ENCODE peak calls at places on chromosomes 12 and 14, in four cellular contexts. One of them, this sample, is unnamed.

GRCh38 chr12:5064913-5065490 is 21.3 kb downstream of the KCNA5 start:
- DNase-seq in cardiac muscle cell: no peak
- DNase-seq in IMR-90: no peak
- DNase-seq in CD4-positive, alpha-beta T cell: no peak
- DNase-seq in this sample: no peak

GRCh38 chr12:55072093-55072492 is 52.3 kb downstream of the NEUROD4 start:
- DNase-seq in cardiac muscle cell: peak; percentile 17
- DNase-seq in IMR-90: no peak
- DNase-seq in CD4-positive, alpha-beta T cell: peak; percentile 82
- DNase-seq in this sample: peak; percentile 45

GRCh38 chr12:52628841-52629240 is 10.5 kb upstream of the KRT73 start:
- DNase-seq in IMR-90: no peak
- DNase-seq in CD4-positive, alpha-beta T cell: no peak
- DNase-seq in cardiac muscle cell: no peak
- DNase-seq in this sample: no peak

GRCh38 chr12:55927588-55928502 is at the start of gene PYM1:
- DNase-seq in cardiac muscle cell: peak; percentile 76
- DNase-seq in CD4-positive, alpha-beta T cell: peak; percentile 73
- DNase-seq in IMR-90: peak; percentile 50
- DNase-seq in this sample: peak; percentile 47

GRCh38 chr12:69708649-69709048 is 9.5 kb upstream of the BEST3 start:
- DNase-seq in cardiac muscle cell: no peak
- DNase-seq in CD4-positive, alpha-beta T cell: no peak
- DNase-seq in IMR-90: no peak
- DNase-seq in this sample: no peak

GRCh38 chr14:32205984-32206383 is 2.9 kb upstream of the RNU6-8 start:
- DNase-seq in CD4-positive, alpha-beta T cell: no peak
- DNase-seq in IMR-90: no peak
- DNase-seq in cardiac muscle cell: no peak
- DNase-seq in this sample: no peak

GRCh38 chr12:23906329-23906728 is 43.1 kb downstream of the SOX5 start:
- DNase-seq in cardiac muscle cell: peak; percentile 62
- DNase-seq in IMR-90: peak; percentile 45
- DNase-seq in CD4-positive, alpha-beta T cell: no peak
- DNase-seq in this sample: no peak

GRCh38 chr14:101821528-101821927 is 60.0 kb downstream of the PPP2R5C start:
- DNase-seq in CD4-positive, alpha-beta T cell: peak; percentile 48
- DNase-seq in IMR-90: no peak
- DNase-seq in cardiac muscle cell: no peak
- DNase-seq in this sample: no peak

GRCh38 chr12:31783996-31784645 is 55.3 kb upstream of the AMN1 start:
- DNase-seq in cardiac muscle cell: no peak
- DNase-seq in IMR-90: no peak
- DNase-seq in CD4-positive, alpha-beta T cell: no peak
- DNase-seq in this sample: no peak

GRCh38 chr12:127810026-127810425 is 456.9 kb upstream of the TMEM132C start:
- DNase-seq in CD4-positive, alpha-beta T cell: no peak
- DNase-seq in cardiac muscle cell: peak; percentile 77
- DNase-seq in IMR-90: no peak
- DNase-seq in this sample: no peak

GRCh38 chr12:92661269-92661668 is 41.5 kb upstream of the PLEKHG7 start:
- DNase-seq in IMR-90: no peak
- DNase-seq in cardiac muscle cell: peak; percentile 22
- DNase-seq in CD4-positive, alpha-beta T cell: no peak
- DNase-seq in this sample: no peak

GRCh38 chr12:92668739-92669138 is 34.0 kb upstream of the PLEKHG7 start:
- DNase-seq in cardiac muscle cell: no peak
- DNase-seq in IMR-90: no peak
- DNase-seq in CD4-positive, alpha-beta T cell: no peak
- DNase-seq in this sample: no peak

DNA sequence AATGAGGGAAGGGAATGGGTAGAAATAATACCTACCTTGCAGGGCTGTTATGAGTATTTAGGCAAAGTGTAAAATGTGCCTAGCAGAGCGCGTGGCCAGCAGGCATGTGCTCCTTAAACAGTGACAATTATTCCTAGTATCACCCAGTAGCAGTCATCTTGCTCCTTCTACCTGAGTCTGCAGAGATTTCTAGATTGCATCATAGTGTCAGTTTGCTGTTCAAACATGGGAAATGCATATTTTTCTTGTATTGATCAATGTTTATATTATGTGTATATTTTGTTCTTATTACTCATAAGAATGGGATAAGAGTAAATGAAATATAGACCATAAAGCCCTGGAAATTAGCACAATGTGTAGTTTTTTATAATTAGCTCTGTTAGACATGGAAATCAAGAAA is 37.3 kb upstream of the PLEKHG7 start:
- DNase-seq in IMR-90: no peak
- DNase-seq in CD4-positive, alpha-beta T cell: no peak
- DNase-seq in cardiac muscle cell: no peak
- DNase-seq in this sample: no peak
- H3K9me3 ChIP-seq in IMR-90: no peaks in the 10 kb centered on the region
- H3K9me3 ChIP-seq in CD4-positive, alpha-beta T cell: no peaks in the 10 kb centered on the region
- H3K9me3 ChIP-seq in cardiac muscle cell: no peaks in the 10 kb centered on the region
- H3K9me3 ChIP-seq in this sample: no peaks in the 10 kb centered on the region

GRCh38 chr12:30399859-30400258 is 295.8 kb downstream of the IPO8 start:
- DNase-seq in CD4-positive, alpha-beta T cell: no peak
- DNase-seq in IMR-90: no peak
- DNase-seq in cardiac muscle cell: no peak
- DNase-seq in this sample: no peak
- H3K9me3 ChIP-seq in CD4-positive, alpha-beta T cell: no peaks in the 10 kb centered on the region
- H3K9me3 ChIP-seq in IMR-90: peaks cover 6% of the 10 kb centered on the region
- H3K9me3 ChIP-seq in cardiac muscle cell: peaks cover 2% of the 10 kb centered on the region
- H3K9me3 ChIP-seq in this sample: no peaks in the 10 kb centered on the region

GRCh38 chr14:105881021-105881930 is 354.9 kb downstream of the TMEM121 start:
- DNase-seq in CD4-positive, alpha-beta T cell: no peak
- DNase-seq in IMR-90: no peak
- DNase-seq in cardiac muscle cell: no peak
- DNase-seq in this sample: peak; percentile 1

GRCh38 chr14:105878554-105878953 is 352.2 kb downstream of the TMEM121 start:
- DNase-seq in cardiac muscle cell: no peak
- DNase-seq in CD4-positive, alpha-beta T cell: no peak
- DNase-seq in IMR-90: no peak
- DNase-seq in this sample: no peak

GRCh38 chr14:105879503-105879866 is 353.1 kb downstream of the TMEM121 start:
- DNase-seq in cardiac muscle cell: no peak
- DNase-seq in CD4-positive, alpha-beta T cell: no peak
- DNase-seq in IMR-90: no peak
- DNase-seq in this sample: peak; percentile 2

GRCh38 chr14:105880616-105881015 is 354.2 kb downstream of the TMEM121 start:
- DNase-seq in IMR-90: no peak
- DNase-seq in cardiac muscle cell: no peak
- DNase-seq in CD4-positive, alpha-beta T cell: no peak
- DNase-seq in this sample: peak; percentile 1

GRCh38 chr14:105879867-105880561 is 353.6 kb downstream of the TMEM121 start:
- DNase-seq in IMR-90: no peak
- DNase-seq in CD4-positive, alpha-beta T cell: no peak
- DNase-seq in cardiac muscle cell: no peak
- DNase-seq in this sample: peak; percentile 2
- H3K9me3 ChIP-seq in IMR-90: peaks cover 42% of the 10 kb centered on the region
- H3K9me3 ChIP-seq in CD4-positive, alpha-beta T cell: no peaks in the 10 kb centered on the region
- H3K9me3 ChIP-seq in cardiac muscle cell: no peaks in the 10 kb centered on the region
- H3K9me3 ChIP-seq in this sample: no peaks in the 10 kb centered on the region

DNA sequence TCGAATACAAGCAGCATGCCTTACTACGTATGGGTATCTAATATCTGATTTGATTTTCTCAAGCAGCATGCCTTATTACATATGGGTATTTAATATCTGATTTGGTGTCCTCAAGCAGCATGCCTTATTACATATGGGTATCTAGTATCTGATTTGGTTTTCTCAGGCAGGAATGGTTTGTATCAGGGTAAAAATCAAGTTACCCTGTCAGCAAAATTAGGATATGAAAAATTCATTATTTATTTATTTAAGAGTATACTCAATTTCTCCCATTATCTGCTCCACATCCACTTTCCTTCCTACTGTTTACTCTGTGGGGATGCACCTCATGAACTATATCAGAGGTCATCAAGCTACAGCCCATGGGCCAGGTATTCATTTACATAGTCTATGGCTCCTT is 21.9 kb downstream of the ZNF891 start:
- DNase-seq in IMR-90: no peak
- DNase-seq in cardiac muscle cell: no peak
- DNase-seq in CD4-positive, alpha-beta T cell: no peak
- DNase-seq in this sample: no peak
- H3K9me3 ChIP-seq in IMR-90: peaks cover 79% of the 10 kb centered on the region
- H3K9me3 ChIP-seq in cardiac muscle cell: peaks cover 41% of the 10 kb centered on the region
- H3K9me3 ChIP-seq in CD4-positive, alpha-beta T cell: peaks cover 97% of the 10 kb centered on the region
- H3K9me3 ChIP-seq in this sample: peaks cover 57% of the 10 kb centered on the region

GRCh38 chr12:34294137-34294536 is 271.8 kb downstream of the ALG10 start:
- DNase-seq in CD4-positive, alpha-beta T cell: no peak
- DNase-seq in cardiac muscle cell: no peak
- DNase-seq in IMR-90: no peak
- DNase-seq in this sample: peak; percentile 2

GRCh38 chr12:34297126-34297789 is 275.0 kb downstream of the ALG10 start:
- DNase-seq in IMR-90: no peak
- DNase-seq in CD4-positive, alpha-beta T cell: no peak
- DNase-seq in cardiac muscle cell: no peak
- DNase-seq in this sample: no peak

GRCh38 chr12:34296143-34297041 is 274.1 kb downstream of the ALG10 start:
- DNase-seq in cardiac muscle cell: no peak
- DNase-seq in IMR-90: no peak
- DNase-seq in CD4-positive, alpha-beta T cell: no peak
- DNase-seq in this sample: peak; percentile 4

GRCh38 chr12:34294671-34295365 is 272.5 kb downstream of the ALG10 start:
- DNase-seq in IMR-90: no peak
- DNase-seq in CD4-positive, alpha-beta T cell: no peak
- DNase-seq in cardiac muscle cell: no peak
- DNase-seq in this sample: peak; percentile 7

DNA sequence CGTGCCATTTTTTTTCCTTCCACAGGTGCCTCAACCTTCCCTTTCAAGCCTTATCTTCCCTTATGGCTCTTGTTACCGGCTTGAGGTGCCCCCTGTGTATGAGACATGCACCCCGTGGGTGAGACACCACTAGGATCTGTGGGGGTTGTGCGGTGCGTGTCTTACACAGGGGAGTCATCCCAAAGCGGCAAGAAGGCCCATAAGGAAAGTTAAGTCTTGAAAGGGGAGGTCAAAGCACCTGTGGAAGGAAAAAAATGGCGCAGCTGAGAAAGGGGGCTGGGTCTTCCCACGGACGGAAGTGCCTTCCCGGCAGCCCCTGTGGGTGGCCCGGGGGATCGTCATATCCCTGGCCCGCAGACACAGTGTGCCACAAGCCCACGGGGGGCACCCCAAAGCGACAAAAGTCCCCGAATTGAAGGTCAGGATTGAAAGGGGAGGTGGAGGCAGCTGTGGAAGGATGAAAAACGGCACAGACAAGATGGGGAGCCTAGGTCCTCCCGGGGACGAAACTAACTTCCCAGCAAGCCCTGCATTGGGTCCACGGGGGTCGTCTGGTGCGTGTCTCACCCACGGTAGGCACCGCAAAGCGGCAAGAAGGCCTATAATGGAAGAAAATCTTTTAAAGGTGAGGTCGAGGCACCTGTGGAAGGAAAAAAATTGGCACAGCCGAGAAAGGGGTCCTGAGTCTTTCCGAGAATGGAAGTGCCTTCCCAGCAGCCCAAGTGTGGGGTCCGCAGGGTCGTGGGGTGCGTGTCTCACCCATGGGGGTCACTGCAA is 273.3 kb downstream of the ALG10 start:
- DNase-seq in CD4-positive, alpha-beta T cell: no peak
- DNase-seq in IMR-90: no peak
- DNase-seq in cardiac muscle cell: no peak
- DNase-seq in this sample: no peak
- H3K9me3 ChIP-seq in CD4-positive, alpha-beta T cell: peaks cover 24% of the 10 kb centered on the region
- H3K9me3 ChIP-seq in IMR-90: peaks cover 73% of the 10 kb centered on the region
- H3K9me3 ChIP-seq in cardiac muscle cell: no peaks in the 10 kb centered on the region
- H3K9me3 ChIP-seq in this sample: no peaks in the 10 kb centered on the region

DNA sequence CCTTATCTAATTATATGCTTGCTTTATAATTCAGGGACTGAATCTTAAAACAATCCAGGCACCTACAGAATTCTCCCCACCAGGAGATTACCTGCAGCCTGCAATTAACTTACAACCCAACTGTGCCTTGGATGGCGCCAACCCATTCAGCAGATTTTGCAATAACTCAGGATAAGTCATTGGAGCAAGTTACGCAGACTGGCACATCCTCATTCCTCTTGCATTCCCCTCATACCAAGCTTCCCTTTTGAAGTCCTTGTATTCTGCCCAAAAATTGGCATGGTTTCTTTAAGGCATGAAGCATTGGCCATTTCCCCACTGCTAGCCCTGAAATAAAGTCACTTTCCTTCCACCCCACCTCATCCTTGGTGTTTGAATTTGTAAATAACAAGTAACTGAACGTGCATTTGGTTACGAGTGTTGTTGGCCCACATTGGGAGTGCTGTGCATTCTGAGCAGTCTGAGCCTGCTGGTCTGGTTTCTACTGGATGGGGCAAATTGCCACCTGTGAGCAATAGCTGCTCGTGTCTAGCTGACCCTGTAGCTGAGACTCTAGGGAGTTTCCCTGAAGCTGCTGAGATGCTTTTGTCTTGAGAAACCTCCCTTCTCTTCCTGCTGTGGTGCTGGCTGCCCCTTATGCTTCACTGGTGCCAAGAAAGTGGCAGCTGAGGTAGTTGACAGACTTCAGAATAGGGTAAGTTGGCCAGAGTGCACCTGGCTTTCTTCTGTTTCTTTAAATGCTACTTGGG is 99.2 kb upstream of the SCAF11 start:
- DNase-seq in CD4-positive, alpha-beta T cell: no peak
- DNase-seq in IMR-90: no peak
- DNase-seq in cardiac muscle cell: no peak
- DNase-seq in this sample: no peak
- H3K9me3 ChIP-seq in CD4-positive, alpha-beta T cell: peaks cover 15% of the 10 kb centered on the region
- H3K9me3 ChIP-seq in IMR-90: peaks cover 9% of the 10 kb centered on the region
- H3K9me3 ChIP-seq in cardiac muscle cell: no peaks in the 10 kb centered on the region
- H3K9me3 ChIP-seq in this sample: peaks cover 3% of the 10 kb centered on the region

DNA sequence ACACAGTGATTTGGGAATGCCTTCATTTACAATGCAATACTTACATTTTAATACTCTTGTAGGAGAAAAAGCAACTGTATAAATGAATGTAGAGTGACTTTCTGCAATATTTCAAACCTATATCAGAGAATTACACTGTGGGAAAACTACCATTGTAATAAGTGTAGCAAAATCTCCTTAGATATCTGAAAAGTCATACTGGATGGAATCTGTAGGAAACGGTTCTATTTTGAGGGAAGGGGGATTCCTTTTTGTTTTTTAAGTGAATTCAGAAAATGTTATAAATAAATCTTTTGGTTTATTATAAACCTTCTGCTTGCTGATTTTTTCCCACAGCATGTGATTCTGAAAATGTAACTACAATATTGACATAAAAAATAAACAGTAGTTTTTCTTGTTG is 23.0 kb downstream of the ZNF891 start:
- DNase-seq in CD4-positive, alpha-beta T cell: no peak
- DNase-seq in cardiac muscle cell: no peak
- DNase-seq in IMR-90: no peak
- DNase-seq in this sample: no peak
- H3K9me3 ChIP-seq in CD4-positive, alpha-beta T cell: peaks cover 100% of the 10 kb centered on the region
- H3K9me3 ChIP-seq in cardiac muscle cell: peaks cover 41% of the 10 kb centered on the region
- H3K9me3 ChIP-seq in IMR-90: peaks cover 81% of the 10 kb centered on the region
- H3K9me3 ChIP-seq in this sample: peaks cover 59% of the 10 kb centered on the region

DNA sequence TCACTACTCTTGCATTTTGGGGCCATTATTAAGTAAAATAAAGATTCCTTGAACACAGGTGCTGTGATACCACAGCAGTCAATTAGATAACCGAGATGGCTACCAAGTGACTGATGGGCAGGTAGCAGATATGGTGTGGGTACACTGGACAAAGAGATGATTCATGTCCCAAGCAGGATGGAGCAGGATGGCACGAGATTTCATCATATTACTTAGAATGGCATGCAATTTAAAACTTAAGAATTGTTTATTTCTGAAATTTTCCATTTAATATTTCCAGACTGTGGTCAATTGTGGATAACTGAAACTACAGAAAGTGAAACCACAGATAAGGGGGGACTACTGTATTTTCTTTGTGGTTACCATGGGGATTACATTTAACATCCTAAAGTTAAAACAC is 7.5 kb upstream of the ZFP36L1 start:
- DNase-seq in IMR-90: no peak
- DNase-seq in cardiac muscle cell: peak; percentile 43
- DNase-seq in CD4-positive, alpha-beta T cell: no peak
- DNase-seq in this sample: no peak
- H3K9me3 ChIP-seq in IMR-90: peaks cover 4% of the 10 kb centered on the region
- H3K9me3 ChIP-seq in cardiac muscle cell: no peaks in the 10 kb centered on the region
- H3K9me3 ChIP-seq in CD4-positive, alpha-beta T cell: peaks cover 9% of the 10 kb centered on the region
- H3K9me3 ChIP-seq in this sample: no peaks in the 10 kb centered on the region